ENCODE peak calls at places on chromosomes 4 and X, in ten cellular contexts. One of them, this sample, is unnamed.

GRCh38 chrX:42505057-42505456 is 272.9 kb downstream of the PPP1R2C start:
- DNase-seq in memory B cell: no peak
- DNase-seq in dorsolateral prefrontal cortex: no peak
- DNase-seq in neural crest cell: no peak
- DNase-seq in HT-29: no peak
- DNase-seq in GM10248: no peak
- DNase-seq in GM12878: no peak
- DNase-seq in nucleus accumbens: no peak
- DNase-seq in A549: no peak
- DNase-seq in sciatic nerve: no peak
- DNase-seq in this sample: no peak

GRCh38 chrX:41695464-41695863 is 6.7 kb downstream of the GPR34 start:
- DNase-seq in dorsolateral prefrontal cortex: no peak
- DNase-seq in nucleus accumbens: no peak
- DNase-seq in sciatic nerve: no peak
- DNase-seq in GM10248: no peak
- DNase-seq in GM12878: no peak
- DNase-seq in A549: peak; percentile 1
- DNase-seq in memory B cell: no peak
- DNase-seq in neural crest cell: no peak
- DNase-seq in HT-29: no peak
- DNase-seq in this sample: peak; percentile 11

GRCh38 chr4:39353478-39354177 is 12.5 kb downstream of the RFC1 start:
- DNase-seq in GM10248: peak; percentile 75
- DNase-seq in GM12878: peak; percentile 85
- DNase-seq in nucleus accumbens: no peak
- DNase-seq in HT-29: no peak
- DNase-seq in memory B cell: no peak
- DNase-seq in A549: peak; percentile 23
- DNase-seq in neural crest cell: no peak
- DNase-seq in sciatic nerve: no peak
- DNase-seq in dorsolateral prefrontal cortex: no peak
- DNase-seq in this sample: peak; percentile 53

GRCh38 chrX:154317391-154318000 is 21.9 kb downstream of the TKTL1 start:
- DNase-seq in sciatic nerve: no peak
- DNase-seq in nucleus accumbens: no peak
- DNase-seq in neural crest cell: peak; percentile 29
- DNase-seq in dorsolateral prefrontal cortex: no peak
- DNase-seq in GM12878: no peak
- DNase-seq in GM10248: no peak
- DNase-seq in HT-29: peak; percentile 53
- DNase-seq in A549: peak; percentile 44
- DNase-seq in memory B cell: no peak
- DNase-seq in this sample: peak; percentile 10

GRCh38 chr4:71188197-71188625 is 150.6 kb upstream of the SLC4A4 start:
- DNase-seq in neural crest cell: no peak
- DNase-seq in nucleus accumbens: no peak
- DNase-seq in GM12878: no peak
- DNase-seq in memory B cell: no peak
- DNase-seq in sciatic nerve: no peak
- DNase-seq in dorsolateral prefrontal cortex: no peak
- DNase-seq in A549: no peak
- DNase-seq in GM10248: no peak
- DNase-seq in HT-29: no peak
- DNase-seq in this sample: no peak

GRCh38 chr4:25875281-25875745 is 12.5 kb upstream of the SEL1L3 start:
- DNase-seq in HT-29: no peak
- DNase-seq in neural crest cell: no peak
- DNase-seq in nucleus accumbens: no peak
- DNase-seq in A549: no peak
- DNase-seq in memory B cell: peak; percentile 67
- DNase-seq in dorsolateral prefrontal cortex: no peak
- DNase-seq in sciatic nerve: no peak
- DNase-seq in GM10248: peak; percentile 37
- DNase-seq in GM12878: peak; percentile 59
- DNase-seq in this sample: no peak

GRCh38 chrX:10769696-10770619 is 149.6 kb upstream of the MID1 start:
- DNase-seq in neural crest cell: peak; percentile 18
- DNase-seq in memory B cell: no peak
- DNase-seq in dorsolateral prefrontal cortex: no peak
- DNase-seq in nucleus accumbens: no peak
- DNase-seq in GM10248: no peak
- DNase-seq in HT-29: no peak
- DNase-seq in A549: no peak
- DNase-seq in sciatic nerve: no peak
- DNase-seq in GM12878: no peak
- DNase-seq in this sample: no peak

GRCh38 chrX:104833401-104833800 is 267.4 kb downstream of the IL1RAPL2 start:
- DNase-seq in dorsolateral prefrontal cortex: no peak
- DNase-seq in GM10248: no peak
- DNase-seq in A549: no peak
- DNase-seq in neural crest cell: no peak
- DNase-seq in HT-29: no peak
- DNase-seq in sciatic nerve: no peak
- DNase-seq in GM12878: no peak
- DNase-seq in nucleus accumbens: no peak
- DNase-seq in memory B cell: no peak
- DNase-seq in this sample: no peak

GRCh38 chrX:22634081-22634480 is 361.4 kb downstream of the CBLL2 start:
- DNase-seq in neural crest cell: no peak
- DNase-seq in dorsolateral prefrontal cortex: no peak
- DNase-seq in nucleus accumbens: no peak
- DNase-seq in sciatic nerve: no peak
- DNase-seq in memory B cell: no peak
- DNase-seq in GM10248: no peak
- DNase-seq in GM12878: no peak
- DNase-seq in A549: no peak
- DNase-seq in HT-29: no peak
- DNase-seq in this sample: peak; percentile 44

GRCh38 chr4:74311696-74312313 is 3.5 kb downstream of the EPGN start:
- DNase-seq in HT-29: peak; percentile 88
- DNase-seq in GM12878: peak; percentile 13
- DNase-seq in memory B cell: peak; percentile 29
- DNase-seq in GM10248: peak; percentile 19
- DNase-seq in dorsolateral prefrontal cortex: no peak
- DNase-seq in neural crest cell: peak; percentile 19
- DNase-seq in nucleus accumbens: peak; percentile 0
- DNase-seq in A549: peak; percentile 67
- DNase-seq in sciatic nerve: no peak
- DNase-seq in this sample: peak; percentile 54

GRCh38 chr4:65450899-65451298 is 219.4 kb downstream of the EPHA5 start:
- DNase-seq in memory B cell: no peak
- DNase-seq in GM10248: no peak
- DNase-seq in dorsolateral prefrontal cortex: no peak
- DNase-seq in nucleus accumbens: no peak
- DNase-seq in HT-29: no peak
- DNase-seq in sciatic nerve: no peak
- DNase-seq in GM12878: no peak
- DNase-seq in neural crest cell: no peak
- DNase-seq in A549: no peak
- DNase-seq in this sample: no peak

GRCh38 chrX:53716328-53717088 is 30.0 kb upstream of the HUWE1 start:
- DNase-seq in sciatic nerve: no peak
- DNase-seq in memory B cell: peak; percentile 21
- DNase-seq in GM10248: no peak
- DNase-seq in neural crest cell: no peak
- DNase-seq in nucleus accumbens: no peak
- DNase-seq in A549: no peak
- DNase-seq in dorsolateral prefrontal cortex: no peak
- DNase-seq in GM12878: peak; percentile 87
- DNase-seq in HT-29: no peak
- DNase-seq in this sample: peak; percentile 91

GRCh38 chr4:20684852-20685763 is 15.2 kb upstream of the PACRGL start:
- DNase-seq in nucleus accumbens: no peak
- DNase-seq in dorsolateral prefrontal cortex: no peak
- DNase-seq in GM10248: peak; percentile 24
- DNase-seq in memory B cell: peak; percentile 7
- DNase-seq in sciatic nerve: no peak
- DNase-seq in HT-29: peak; percentile 19
- DNase-seq in A549: peak; percentile 1
- DNase-seq in neural crest cell: no peak
- DNase-seq in GM12878: no peak
- DNase-seq in this sample: peak; percentile 11

GRCh38 chr4:167903291-167903721 is 189.0 kb upstream of the ANXA10 start:
- DNase-seq in GM12878: no peak
- DNase-seq in nucleus accumbens: no peak
- DNase-seq in GM10248: no peak
- DNase-seq in HT-29: peak; percentile 16
- DNase-seq in sciatic nerve: no peak
- DNase-seq in memory B cell: no peak
- DNase-seq in dorsolateral prefrontal cortex: no peak
- DNase-seq in neural crest cell: no peak
- DNase-seq in A549: peak; percentile 5
- DNase-seq in this sample: peak; percentile 40